ENCODE peak calls at places on chromosomes 13 and 19, in ten cellular contexts. C is thoracic aorta, K is PC-3, H is sigmoid colon, J is GM12878, G is RWPE2, I is psoas muscle, B is SJCRH30, Q is lower lobe of right lung, S is Peyer's patch. U is an unnamed sample. For H3K4me1, the result is how much of the 10 kb centered on the place peaks cover.

GRCh38 chr13:96821381-96821780 is 172.9 kb downstream of the OXGR1 start:
- DNase-seq in C (no peak), G (no peak), S (no peak), B (no peak), H (no peak), K (peak), J (no peak), Q (no peak), I (no peak), U (no peak)

GRCh38 chr19:58123354-58123753 is 25.3 kb upstream of the ZSCAN18 start:
- DNase-seq in C (no peak), S (no peak), J (no peak), G (no peak), I (no peak), K (no peak), Q (no peak), B (no peak), H (no peak), U (no peak)

GRCh38 chr13:48159436-48160225 is 64.7 kb upstream of the MED4 start:
- DNase-seq in H (no peak), C (no peak), I (no peak), J (no peak), G (no peak), K (no peak), S (no peak), Q (no peak), B (no peak), U (no peak)

GRCh38 chr13:46016216-46016615 is 36.3 kb downstream of the ZC3H13 start:
- DNase-seq in G (no peak), J (no peak), K (no peak), H (no peak), S (no peak), Q (no peak), C (no peak), B (no peak), I (no peak), U (no peak)

GRCh38 chr19:5997371-5997770 is 19.4 kb upstream of the RANBP3 start:
- DNase-seq in B (no peak), K (no peak), J (no peak), S (no peak), G (no peak), I (no peak), H (no peak), C (no peak), Q (no peak), U (no peak)

GRCh38 chr19:40982594-40983101 is 8.4 kb upstream of the CYP2B6 start:
- DNase-seq in H (no peak), K (peak), Q (no peak), B (peak), S (peak), G (no peak), J (no peak), C (no peak), I (no peak), U (no peak)

GRCh38 chr13:99985243-99985874 is 3.8 kb downstream of the ZIC2 start:
- DNase-seq in H (no peak), B (no peak), I (no peak), J (no peak), Q (no peak), K (no peak), G (no peak), C (no peak), S (no peak), U (no peak)

GRCh38 chr13:34914416-34914815 is 27.7 kb upstream of the NBEA start:
- DNase-seq in C (no peak), Q (no peak), B (no peak), K (no peak), G (no peak), H (no peak), J (no peak), S (no peak), I (no peak), U (no peak)

GRCh38 chr13:46210362-46211083 is 1.2 kb upstream of the LRRC63 start:
- DNase-seq in Q (no peak), J (no peak), B (no peak), I (no peak), C (no peak), K (peak), H (no peak), S (no peak), G (no peak), U (no peak)

GRCh38 chr13:32535748-32536147 is 2.8 kb downstream of the N4BP2L2 start:
- DNase-seq in C (no peak), G (no peak), B (no peak), S (no peak), H (no peak), J (no peak), Q (no peak), K (no peak), I (no peak), U (no peak)

GRCh38 chr19:43524922-43525835 is 1.8 kb downstream of the ETHE1 start:
- DNase-seq in B (peak), C (peak), K (peak), H (peak), G (peak), S (peak), I (peak), Q (peak), J (peak), U (no peak)

GRCh38 chr19:36009220-36009619 is 607 bp upstream of the SYNE4 start:
- DNase-seq in Q (peak), I (peak), C (no peak), K (peak), B (no peak), S (peak), G (no peak), H (peak), J (no peak), U (peak)

GRCh38 chr19:12833747-12834417 is 497 bp downstream of the RTBDN start:
- DNase-seq in S (no peak), C (no peak), Q (no peak), H (no peak), K (peak), B (peak), G (no peak), J (no peak), I (no peak), U (no peak)

GRCh38 chr13:50526771-50527567 is 316.5 kb downstream of the DLEU7 start:
- DNase-seq in S (no peak), J (no peak), B (no peak), I (no peak), C (no peak), K (no peak), G (no peak), Q (no peak), H (peak), U (no peak)

GRCh38 chr19:37362733-37363132 is 8.2 kb upstream of the ZNF527 start:
- DNase-seq in S (no peak), K (no peak), C (no peak), Q (no peak), J (no peak), G (no peak), B (no peak), I (no peak), H (no peak), U (no peak)

GRCh38 chr13:94716016-94716415 is 3.7 kb upstream of the SOX21 start:
- DNase-seq in J (no peak), K (peak), C (no peak), Q (no peak), H (no peak), B (no peak), I (no peak), S (no peak), G (no peak), U (no peak)

GRCh38 chr19:50721441-50722137 is 1.6 kb upstream of the CLEC11A start:
- DNase-seq in G (no peak), J (no peak), C (no peak), H (no peak), S (no peak), I (peak), B (no peak), Q (no peak), K (no peak), U (no peak)

GRCh38 chr19:21519488-21519887 is 14.1 kb downstream of the ZNF429 start:
- DNase-seq in B (peak), H (no peak), I (no peak), S (no peak), J (no peak), G (no peak), C (no peak), Q (no peak), K (no peak), U (no peak)

GRCh38 chr13:52459668-52460067 is 4.4 kb downstream of the CKAP2 start:
- DNase-seq in S (no peak), G (no peak), Q (no peak), I (no peak), B (no peak), H (no peak), C (no peak), K (peak), J (no peak), U (no peak)

GRCh38 chr13:95480131-95480545 is 72.4 kb upstream of the CLDN10 start:
- DNase-seq in G (no peak), C (no peak), Q (peak), H (peak), B (no peak), I (peak), S (no peak), J (peak), K (no peak), U (peak)

DNA sequence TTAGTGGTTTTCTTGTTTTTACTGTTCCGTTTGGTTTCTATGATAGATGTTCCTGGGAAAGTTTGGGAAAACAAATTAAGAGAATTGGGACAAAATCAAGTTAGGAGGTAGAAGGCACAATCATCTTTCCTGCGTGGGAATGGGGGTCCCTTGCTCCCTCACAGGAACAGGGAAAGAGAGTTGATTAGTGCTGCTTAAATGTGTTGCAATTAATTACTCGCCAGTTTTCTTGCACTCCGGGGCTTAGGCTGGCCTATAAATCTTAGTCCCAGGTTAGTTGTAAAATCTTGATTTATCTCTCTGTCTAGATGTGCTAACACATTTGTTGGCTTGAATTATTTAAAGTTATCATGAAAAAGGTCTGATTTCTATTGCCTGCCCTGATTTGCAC is 10.0 kb downstream of the B3GLCT start:
- DNase-seq in S (no peak), I (no peak), G (no peak), H (no peak), K (no peak), B (no peak), C (no peak), J (no peak), Q (no peak), U (no peak)
- H3K4me3 ChIP-seq in S (no peak), I (no peak), G (no peak), H (no peak), K (no peak), B (peak), C (peak), J (no peak), Q (no peak), U (no peak)

DNA sequence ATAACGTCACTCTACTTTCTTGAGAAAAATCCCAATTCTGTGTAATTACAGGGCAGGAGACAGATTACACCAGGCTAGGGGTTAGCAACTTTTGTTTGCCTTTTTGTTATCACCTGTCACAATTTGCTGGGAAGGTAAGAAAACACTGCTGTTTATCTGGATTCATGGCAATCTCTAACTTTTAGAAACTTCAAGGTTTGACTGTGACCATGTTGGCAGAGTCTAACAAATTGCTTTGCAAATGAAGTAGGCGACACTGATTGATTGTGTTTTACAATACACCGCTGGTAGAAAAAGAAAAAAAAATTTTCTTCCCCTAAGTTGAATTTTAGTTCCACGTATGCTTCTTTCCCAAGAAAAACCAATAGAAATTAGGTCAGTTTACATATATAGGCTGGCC is 10.4 kb upstream of the PDX1 start:
- DNase-seq in B (no peak), C (no peak), I (no peak), H (no peak), J (no peak), G (no peak), S (no peak), K (no peak), Q (no peak), U (no peak)
- H3K4me1 ChIP-seq in B (under half), C (under half), I (under half), H (under half), J (under half), G (under half), S (under half), K (under half), Q (under half), U (under half)

DNA sequence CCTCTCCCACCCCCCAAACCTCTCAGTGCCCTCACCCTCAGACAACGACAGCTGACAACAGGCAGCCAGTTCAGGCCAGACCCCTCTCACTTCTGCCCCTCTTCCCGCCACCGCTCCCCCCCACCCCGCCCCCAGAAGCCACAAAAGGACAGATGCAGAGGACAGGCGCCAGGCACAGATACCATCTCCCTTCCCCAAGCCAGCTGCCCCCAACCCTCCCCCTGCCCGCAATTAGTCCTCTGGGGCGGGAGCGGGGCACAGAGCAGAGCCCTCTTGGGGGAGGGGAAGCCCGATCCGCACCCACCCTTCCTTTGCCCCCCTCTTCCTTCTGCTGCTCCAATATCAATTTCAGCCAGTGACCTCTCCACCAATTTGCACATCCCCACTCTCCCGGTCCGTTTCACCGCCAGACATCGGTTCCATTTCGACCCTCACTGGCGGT is 585 bp upstream of the SHD start:
- DNase-seq in I (no peak), J (no peak), G (no peak), C (no peak), S (no peak), B (peak), K (no peak), Q (no peak), H (no peak), U (no peak)
- H3K4me3 ChIP-seq in I (no peak), J (no peak), G (no peak), C (no peak), S (no peak), B (peak), K (no peak), Q (no peak), H (no peak), U (peak)

DNA sequence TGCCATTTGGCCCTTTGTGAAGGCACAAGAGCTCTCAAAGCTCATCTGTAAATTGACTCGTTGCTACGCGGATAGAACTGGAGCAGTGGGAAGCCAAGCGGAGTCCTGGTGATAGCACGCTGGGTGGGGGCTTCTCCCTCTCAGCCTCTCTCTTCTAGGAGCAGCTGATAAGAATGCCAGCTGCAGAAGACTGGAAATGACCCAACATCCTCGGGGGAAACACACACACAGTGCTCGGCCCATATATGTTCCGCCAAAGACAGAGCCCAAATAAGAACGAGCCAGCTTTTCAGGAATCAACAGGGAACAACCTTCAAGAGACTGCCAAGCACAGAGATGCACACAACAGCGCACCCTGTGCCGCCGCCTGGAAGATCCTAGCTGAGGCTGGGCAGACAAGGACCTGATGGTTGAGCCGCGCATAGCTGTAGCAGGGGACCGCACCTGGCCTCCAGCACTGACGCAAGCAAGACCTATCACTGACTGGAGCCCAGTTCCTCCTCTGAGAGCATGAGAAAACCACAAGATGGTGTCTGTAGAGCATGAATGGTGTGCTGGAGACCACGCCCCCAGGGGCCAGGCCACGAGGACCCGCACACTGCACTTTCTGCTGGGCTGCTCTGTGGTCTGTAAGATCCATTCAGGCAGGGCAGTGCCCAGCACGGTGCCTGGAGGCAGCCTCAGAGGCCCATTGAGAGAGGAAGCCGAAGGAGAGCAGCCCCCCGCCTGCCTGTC is 16.0 kb upstream of the SLC35E1 start:
- DNase-seq in K (no peak), J (peak), C (no peak), G (no peak), I (no peak), B (peak), S (peak), Q (no peak), H (no peak), U (no peak)
- H3K4me1 ChIP-seq in K (under half), J (half or more), C (half or more), G (under half), I (half or more), B (under half), S (under half), Q (half or more), H (half or more), U (half or more)

GRCh38 chr13:112984954-112985802 is 16.2 kb downstream of the MCF2L start:
- DNase-seq in B (peak), J (no peak), C (no peak), K (no peak), I (no peak), H (no peak), S (peak), G (no peak), Q (no peak), U (no peak)
- H3K4me3 ChIP-seq in B (no peak), J (no peak), C (no peak), K (no peak), I (peak), H (no peak), S (peak), G (peak), Q (no peak), U (no peak)

DNA sequence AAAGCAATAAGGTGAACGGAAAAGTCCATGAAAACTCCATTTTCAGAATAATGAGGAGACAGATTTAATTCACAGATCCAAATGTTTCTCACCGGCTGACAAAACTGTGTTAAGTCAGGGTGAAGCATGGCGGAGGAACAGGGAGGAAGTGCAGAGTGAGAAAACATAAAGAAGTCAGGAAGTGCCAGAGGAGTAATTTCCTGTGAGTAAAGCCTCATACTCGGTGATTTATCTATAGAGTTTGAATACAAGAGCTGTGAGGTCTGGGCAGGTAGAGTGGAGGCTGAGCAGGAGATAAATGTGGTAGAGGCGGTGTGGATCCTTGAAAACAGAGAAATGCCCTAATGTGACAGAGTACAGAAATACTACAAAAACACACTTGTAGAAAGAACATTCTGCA is 11.4 kb downstream of the CARD8 start:
- DNase-seq in C (no peak), J (no peak), S (no peak), I (no peak), H (no peak), Q (no peak), G (no peak), K (peak), B (no peak), U (no peak)
- H3K4me1 ChIP-seq in C (under half), J (under half), S (under half), I (under half), H (under half), Q (under half), G (under half), K (under half), B (under half), U (under half)

U was measured in heart left ventricle.